ENCODE peak calls at places on chromosomes 1 and 21, in five cellular contexts. One of them, this sample, is unnamed.

GRCh38 chr1:155969377-155969791 is 9.0 kb downstream of the ARHGEF2 start:
- DNase-seq in K562: no peak
- DNase-seq in endothelial cell of umbilical vein: no peak
- DNase-seq in A549: no peak
- DNase-seq in H1: no peak
- DNase-seq in this sample: no peak

GRCh38 chr1:67732750-67733151 is 47.8 kb downstream of the GADD45A start:
- DNase-seq in K562: no peak
- DNase-seq in endothelial cell of umbilical vein: peak
- DNase-seq in A549: no peak
- DNase-seq in H1: peak
- DNase-seq in this sample: no peak

GRCh38 chr1:30518186-30518585 is 205.2 kb downstream of the MATN1 start:
- DNase-seq in K562: no peak
- DNase-seq in endothelial cell of umbilical vein: no peak
- DNase-seq in A549: no peak
- DNase-seq in H1: peak
- DNase-seq in this sample: no peak

GRCh38 chr1:214558002-214558770 is 6.8 kb upstream of the PTPN14 start:
- DNase-seq in K562: no peak
- DNase-seq in endothelial cell of umbilical vein: peak
- DNase-seq in A549: peak
- DNase-seq in H1: no peak
- DNase-seq in this sample: no peak

GRCh38 chr1:60345621-60346020 is 272.1 kb upstream of the C1orf87 start:
- DNase-seq in K562: no peak
- DNase-seq in endothelial cell of umbilical vein: no peak
- DNase-seq in A549: no peak
- DNase-seq in H1: no peak
- DNase-seq in this sample: no peak

GRCh38 chr1:86704972-86705632 is 726 bp downstream of the SH3GLB1 start:
- DNase-seq in K562: peak
- DNase-seq in endothelial cell of umbilical vein: peak
- DNase-seq in A549: peak
- DNase-seq in H1: peak
- DNase-seq in this sample: peak

GRCh38 chr1:76317299-76317913 is 242.9 kb downstream of the ST6GALNAC3 start:
- DNase-seq in K562: no peak
- DNase-seq in endothelial cell of umbilical vein: no peak
- DNase-seq in A549: no peak
- DNase-seq in H1: no peak
- DNase-seq in this sample: no peak

GRCh38 chr1:240234477-240235225 is 143.0 kb downstream of the FMN2 start:
- DNase-seq in K562: no peak
- DNase-seq in endothelial cell of umbilical vein: no peak
- DNase-seq in A549: no peak
- DNase-seq in H1: no peak
- DNase-seq in this sample: no peak

GRCh38 chr1:110235839-110236682 is 25.9 kb downstream of the KCNC4 start:
- DNase-seq in K562: peak
- DNase-seq in endothelial cell of umbilical vein: peak
- DNase-seq in A549: no peak
- DNase-seq in H1: no peak
- DNase-seq in this sample: no peak

GRCh38 chr1:19922015-19922688 is 1.3 kb downstream of the PLA2G2E start:
- DNase-seq in K562: no peak
- DNase-seq in endothelial cell of umbilical vein: no peak
- DNase-seq in A549: no peak
- DNase-seq in H1: no peak
- DNase-seq in this sample: no peak

GRCh38 chr21:35238119-35238518 is 189.0 kb upstream of the RUNX1 start:
- DNase-seq in K562: no peak
- DNase-seq in endothelial cell of umbilical vein: no peak
- DNase-seq in A549: no peak
- DNase-seq in H1: no peak
- DNase-seq in this sample: no peak

GRCh38 chr1:199113265-199113869 is 474.5 kb downstream of the PTPRC start:
- DNase-seq in K562: no peak
- DNase-seq in endothelial cell of umbilical vein: peak
- DNase-seq in A549: peak
- DNase-seq in H1: peak
- DNase-seq in this sample: peak

GRCh38 chr1:27556781-27557595 is 47.0 kb downstream of the AHDC1 start:
- DNase-seq in K562: peak
- DNase-seq in endothelial cell of umbilical vein: peak
- DNase-seq in A549: peak
- DNase-seq in H1: peak
- DNase-seq in this sample: peak

GRCh38 chr1:116878804-116879477 is 30.8 kb upstream of the PTGFRN start:
- DNase-seq in K562: peak
- DNase-seq in endothelial cell of umbilical vein: peak
- DNase-seq in A549: no peak
- DNase-seq in H1: peak
- DNase-seq in this sample: peak

GRCh38 chr1:175394739-175395138 is 202.2 kb upstream of the KIAA0040 start:
- DNase-seq in K562: no peak
- DNase-seq in endothelial cell of umbilical vein: no peak
- DNase-seq in A549: no peak
- DNase-seq in H1: no peak
- DNase-seq in this sample: no peak

GRCh38 chr1:19311931-19312781 is at the start of the genes AKR7A2 and SLC66A1:
- DNase-seq in K562: peak
- DNase-seq in endothelial cell of umbilical vein: peak
- DNase-seq in A549: peak
- DNase-seq in H1: peak
- DNase-seq in this sample: peak

GRCh38 chr1:181451661-181452060 is 31.7 kb upstream of the CACNA1E start:
- DNase-seq in K562: no peak
- DNase-seq in endothelial cell of umbilical vein: no peak
- DNase-seq in A549: no peak
- DNase-seq in H1: peak
- DNase-seq in this sample: no peak

GRCh38 chr1:212415107-212415841 is 588 bp upstream of the PACC1 start:
- DNase-seq in K562: peak
- DNase-seq in endothelial cell of umbilical vein: no peak
- DNase-seq in A549: no peak
- DNase-seq in H1: peak
- DNase-seq in this sample: no peak

GRCh38 chr1:11571906-11572616 is 82.2 kb downstream of the FBXO2 start:
- DNase-seq in K562: peak
- DNase-seq in endothelial cell of umbilical vein: no peak
- DNase-seq in A549: peak
- DNase-seq in H1: peak
- DNase-seq in this sample: peak

GRCh38 chr1:41664861-41665640 is 180.6 kb upstream of the EDN2 start:
- DNase-seq in K562: no peak
- DNase-seq in endothelial cell of umbilical vein: peak
- DNase-seq in A549: peak
- DNase-seq in H1: no peak
- DNase-seq in this sample: no peak

GRCh38 chr21:16419188-16419874 is 689.5 kb downstream of the USP25 start:
- DNase-seq in K562: no peak
- DNase-seq in endothelial cell of umbilical vein: peak
- DNase-seq in A549: no peak
- DNase-seq in H1: no peak
- DNase-seq in this sample: no peak

GRCh38 chr21:38295997-38296764 is 39.4 kb downstream of the KCNJ15 start:
- DNase-seq in K562: no peak
- DNase-seq in endothelial cell of umbilical vein: peak
- DNase-seq in A549: no peak
- DNase-seq in H1: no peak
- DNase-seq in this sample: no peak

GRCh38 chr1:227321035-227321434 is 2.7 kb upstream of the CDC42BPA start:
- DNase-seq in K562: no peak
- DNase-seq in endothelial cell of umbilical vein: no peak
- DNase-seq in A549: no peak
- DNase-seq in H1: no peak
- DNase-seq in this sample: no peak

GRCh38 chr1:231460614-231461013 is 38.5 kb upstream of the EGLN1 start:
- DNase-seq in K562: no peak
- DNase-seq in endothelial cell of umbilical vein: no peak
- DNase-seq in A549: no peak
- DNase-seq in H1: no peak
- DNase-seq in this sample: no peak

GRCh38 chr1:52579415-52579814 is 22.8 kb upstream of the GPX7 start:
- DNase-seq in K562: no peak
- DNase-seq in endothelial cell of umbilical vein: no peak
- DNase-seq in A549: no peak
- DNase-seq in H1: no peak
- DNase-seq in this sample: no peak

GRCh38 chr1:5620997-5621396 is 371.2 kb downstream of the NPHP4 start:
- DNase-seq in K562: peak
- DNase-seq in endothelial cell of umbilical vein: no peak
- DNase-seq in A549: peak
- DNase-seq in H1: no peak
- DNase-seq in this sample: peak

GRCh38 chr1:38191451-38191850 is 144.9 kb upstream of the POU3F1 start:
- DNase-seq in K562: no peak
- DNase-seq in endothelial cell of umbilical vein: no peak
- DNase-seq in A549: no peak
- DNase-seq in H1: no peak
- DNase-seq in this sample: no peak

GRCh38 chr1:228013322-228014234 is 6.8 kb downstream of the WNT3A start:
- DNase-seq in K562: no peak
- DNase-seq in endothelial cell of umbilical vein: no peak
- DNase-seq in A549: no peak
- DNase-seq in H1: no peak
- DNase-seq in this sample: no peak

GRCh38 chr1:150971583-150972416 is 2.8 kb downstream of the CERS2 start:
- DNase-seq in K562: no peak
- DNase-seq in endothelial cell of umbilical vein: no peak
- DNase-seq in A549: no peak
- DNase-seq in H1: peak
- DNase-seq in this sample: peak

GRCh38 chr21:45363921-45364463 is 41.0 kb upstream of the COL18A1 start:
- DNase-seq in K562: peak
- DNase-seq in endothelial cell of umbilical vein: peak
- DNase-seq in A549: peak
- DNase-seq in H1: no peak
- DNase-seq in this sample: no peak

GRCh38 chr1:22567176-22567575 is 3.9 kb downstream of the EPHA8 start:
- DNase-seq in K562: no peak
- DNase-seq in endothelial cell of umbilical vein: no peak
- DNase-seq in A549: no peak
- DNase-seq in H1: no peak
- DNase-seq in this sample: no peak
- TF ChIP-seq JUN in K562: no peak
- TF ChIP-seq JUN in endothelial cell of umbilical vein: no peak
- TF ChIP-seq JUN in A549: no peak
- TF ChIP-seq JUN in H1: no peak
- TF ChIP-seq JUN in this sample: no peak

DNA sequence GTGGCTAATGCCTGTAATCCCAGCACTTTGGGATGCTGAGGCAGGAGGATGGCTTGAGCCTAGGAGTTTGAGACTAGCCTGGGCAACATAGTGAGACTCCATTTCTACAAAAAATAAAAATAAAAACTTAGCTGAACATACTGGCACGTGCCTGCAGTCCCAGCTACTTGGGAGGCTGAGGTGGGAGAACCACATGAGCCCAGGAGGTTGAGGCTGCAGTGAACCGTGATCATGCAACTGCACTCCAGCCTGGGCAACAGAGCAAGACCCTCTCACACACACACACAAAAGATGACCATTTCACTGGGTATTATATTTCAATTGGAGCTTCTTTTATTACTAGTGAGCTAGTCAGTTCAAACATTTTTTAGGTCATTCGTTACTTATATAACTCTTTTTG is 116.9 kb upstream of the SLC35F3 start:
- DNase-seq in K562: no peak
- DNase-seq in endothelial cell of umbilical vein: no peak
- DNase-seq in A549: no peak
- DNase-seq in H1: no peak
- DNase-seq in this sample: no peak
- TF ChIP-seq JUN in K562: no peak
- TF ChIP-seq JUN in endothelial cell of umbilical vein: no peak
- TF ChIP-seq JUN in A549: no peak
- TF ChIP-seq JUN in H1: no peak
- TF ChIP-seq JUN in this sample: no peak

GRCh38 chr1:10253755-10254154 is 43.4 kb downstream of the KIF1B start:
- DNase-seq in K562: no peak
- DNase-seq in endothelial cell of umbilical vein: peak
- DNase-seq in A549: peak
- DNase-seq in H1: no peak
- DNase-seq in this sample: no peak
- TF ChIP-seq JUN in K562: no peak
- TF ChIP-seq JUN in endothelial cell of umbilical vein: no peak
- TF ChIP-seq JUN in A549: no peak
- TF ChIP-seq JUN in H1: no peak
- TF ChIP-seq JUN in this sample: no peak

GRCh38 chr1:182608850-182609610 is 4.8 kb upstream of the RGS16 start:
- DNase-seq in K562: no peak
- DNase-seq in endothelial cell of umbilical vein: peak
- DNase-seq in A549: no peak
- DNase-seq in H1: no peak
- DNase-seq in this sample: no peak
- TF ChIP-seq JUN in K562: no peak
- TF ChIP-seq JUN in endothelial cell of umbilical vein: no peak
- TF ChIP-seq JUN in A549: no peak
- TF ChIP-seq JUN in H1: no peak
- TF ChIP-seq JUN in this sample: no peak

GRCh38 chr1:1033009-1033587 is 13.2 kb downstream of the AGRN start:
- DNase-seq in K562: peak
- DNase-seq in endothelial cell of umbilical vein: peak
- DNase-seq in A549: no peak
- DNase-seq in H1: peak
- DNase-seq in this sample: peak
- TF ChIP-seq JUN in K562: peak
- TF ChIP-seq JUN in endothelial cell of umbilical vein: no peak
- TF ChIP-seq JUN in A549: no peak
- TF ChIP-seq JUN in H1: no peak
- TF ChIP-seq JUN in this sample: no peak

This sample was measured in WTC11.